ENCODE peak calls at places on chromosomes 2 and 18, in six cellular contexts. One of them, this sample, is unnamed.

GRCh38 chr2:18814387-18814786 is 225.0 kb upstream of the NT5C1B start:
- DNase-seq in progenitor cell of endocrine pancreas: no peak
- DNase-seq in neural crest cell: no peak
- DNase-seq in fibroblast of lung: peak
- DNase-seq in right lobe of liver: no peak
- DNase-seq in brain microvascular endothelial cell: peak
- DNase-seq in this sample: no peak

GRCh38 chr18:55351220-55351619 is 236.8 kb downstream of the TCF4 start:
- DNase-seq in progenitor cell of endocrine pancreas: no peak
- DNase-seq in neural crest cell: no peak
- DNase-seq in fibroblast of lung: no peak
- DNase-seq in right lobe of liver: no peak
- DNase-seq in brain microvascular endothelial cell: no peak
- DNase-seq in this sample: no peak

GRCh38 chr2:231902598-231902997 is 23.6 kb downstream of the NPPC start:
- DNase-seq in progenitor cell of endocrine pancreas: no peak
- DNase-seq in neural crest cell: no peak
- DNase-seq in fibroblast of lung: no peak
- DNase-seq in right lobe of liver: no peak
- DNase-seq in brain microvascular endothelial cell: no peak
- DNase-seq in this sample: no peak

GRCh38 chr2:121018136-121019057 is 266.6 kb downstream of the TFCP2L1 start:
- DNase-seq in progenitor cell of endocrine pancreas: no peak
- DNase-seq in neural crest cell: no peak
- DNase-seq in fibroblast of lung: peak
- DNase-seq in right lobe of liver: no peak
- DNase-seq in brain microvascular endothelial cell: peak
- DNase-seq in this sample: peak

GRCh38 chr2:100978582-100979051 is 23.5 kb upstream of the RPL31 start:
- DNase-seq in progenitor cell of endocrine pancreas: no peak
- DNase-seq in neural crest cell: no peak
- DNase-seq in fibroblast of lung: peak
- DNase-seq in right lobe of liver: no peak
- DNase-seq in brain microvascular endothelial cell: peak
- DNase-seq in this sample: no peak

GRCh38 chr2:38163006-38163405 is 87.1 kb upstream of the CYP1B1 start:
- DNase-seq in progenitor cell of endocrine pancreas: no peak
- DNase-seq in neural crest cell: no peak
- DNase-seq in fibroblast of lung: no peak
- DNase-seq in right lobe of liver: no peak
- DNase-seq in brain microvascular endothelial cell: no peak
- DNase-seq in this sample: no peak

GRCh38 chr2:52336951-52337350 is 1305.0 kb upstream of the NRXN1 start:
- DNase-seq in progenitor cell of endocrine pancreas: no peak
- DNase-seq in neural crest cell: no peak
- DNase-seq in fibroblast of lung: no peak
- DNase-seq in right lobe of liver: no peak
- DNase-seq in brain microvascular endothelial cell: no peak
- DNase-seq in this sample: no peak

GRCh38 chr18:79802298-79802697 is 4.6 kb downstream of the KCNG2 start:
- DNase-seq in progenitor cell of endocrine pancreas: no peak
- DNase-seq in neural crest cell: no peak
- DNase-seq in fibroblast of lung: no peak
- DNase-seq in right lobe of liver: no peak
- DNase-seq in brain microvascular endothelial cell: no peak
- DNase-seq in this sample: no peak

GRCh38 chr2:98507940-98508689 is 63.5 kb downstream of the INPP4A start:
- DNase-seq in progenitor cell of endocrine pancreas: no peak
- DNase-seq in neural crest cell: no peak
- DNase-seq in fibroblast of lung: peak
- DNase-seq in right lobe of liver: no peak
- DNase-seq in brain microvascular endothelial cell: no peak
- DNase-seq in this sample: no peak

GRCh38 chr2:88871336-88871735 is 179.9 kb downstream of the RPIA start:
- DNase-seq in progenitor cell of endocrine pancreas: no peak
- DNase-seq in neural crest cell: no peak
- DNase-seq in fibroblast of lung: no peak
- DNase-seq in right lobe of liver: no peak
- DNase-seq in brain microvascular endothelial cell: no peak
- DNase-seq in this sample: no peak

DNA sequence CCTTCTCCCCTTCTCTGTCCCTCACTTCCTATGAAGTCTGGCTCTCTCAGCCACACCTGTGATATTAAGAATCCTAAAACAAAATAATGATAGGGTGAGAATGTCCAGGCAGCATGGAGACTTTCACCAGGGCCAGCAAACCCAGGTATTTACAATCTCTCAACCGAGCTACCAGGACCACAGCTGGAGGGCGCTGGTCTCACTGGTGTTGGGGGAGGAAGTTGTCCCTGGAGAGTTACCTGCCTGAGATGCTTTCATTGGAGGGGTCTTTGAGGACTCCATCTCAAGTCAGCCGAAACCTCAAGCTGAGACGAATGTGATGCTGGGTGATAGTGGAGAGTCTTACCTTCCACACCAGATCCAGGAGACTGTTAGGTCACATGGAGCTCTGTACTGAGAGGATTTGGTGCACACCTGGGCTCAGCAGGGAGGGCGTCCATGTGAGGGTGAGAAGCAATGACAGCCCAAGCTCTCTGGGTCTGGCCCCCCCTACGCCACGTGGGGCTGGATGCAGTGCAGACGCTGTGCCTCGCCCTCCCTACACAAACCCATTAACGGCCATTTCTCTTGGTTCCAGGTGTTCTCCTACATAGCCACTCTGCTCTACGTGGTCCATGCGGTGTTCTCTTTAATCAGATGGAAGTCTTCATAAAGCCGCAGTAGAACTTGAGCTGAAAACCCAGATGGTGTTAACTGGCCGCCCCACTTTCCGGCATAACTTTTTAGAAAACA is 27.5 kb downstream of the MAL start:
- DNase-seq in progenitor cell of endocrine pancreas: no peak
- DNase-seq in neural crest cell: no peak
- DNase-seq in fibroblast of lung: no peak
- DNase-seq in right lobe of liver: no peak
- DNase-seq in brain microvascular endothelial cell: no peak
- DNase-seq in this sample: no peak
- TF ChIP-seq CTCF in progenitor cell of endocrine pancreas: no peak
- TF ChIP-seq CTCF in neural crest cell: no peak
- TF ChIP-seq CTCF in fibroblast of lung: no peak
- TF ChIP-seq CTCF in right lobe of liver: no peak
- TF ChIP-seq CTCF in brain microvascular endothelial cell: no peak
- TF ChIP-seq CTCF in this sample: no peak

DNA sequence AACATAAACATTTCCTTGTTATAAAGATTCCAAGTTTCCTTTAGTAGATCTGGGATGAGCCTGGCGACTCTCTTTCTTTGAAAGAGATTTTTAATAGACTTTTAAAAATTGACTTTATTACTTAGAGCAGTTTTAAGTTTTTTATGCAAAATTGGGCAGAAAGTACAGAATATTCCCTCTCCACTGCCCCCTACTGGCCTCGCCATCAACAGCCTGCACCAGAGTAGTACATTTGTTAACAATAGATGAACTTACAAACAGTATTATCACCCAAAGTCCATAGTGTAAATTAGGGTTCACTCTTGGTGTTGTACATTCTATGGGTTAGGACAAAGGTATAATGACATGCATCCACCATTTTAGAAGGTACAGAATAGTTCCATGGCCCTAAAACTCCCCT is 3.9 kb downstream of the MAP3K19 start:
- DNase-seq in progenitor cell of endocrine pancreas: no peak
- DNase-seq in neural crest cell: no peak
- DNase-seq in fibroblast of lung: no peak
- DNase-seq in right lobe of liver: no peak
- DNase-seq in brain microvascular endothelial cell: no peak
- DNase-seq in this sample: peak
- TF ChIP-seq CTCF in progenitor cell of endocrine pancreas: peak
- TF ChIP-seq CTCF in neural crest cell: peak
- TF ChIP-seq CTCF in fibroblast of lung: peak
- TF ChIP-seq CTCF in right lobe of liver: peak
- TF ChIP-seq CTCF in brain microvascular endothelial cell: peak
- TF ChIP-seq CTCF in this sample: peak

GRCh38 chr2:179302149-179302548 is 37.5 kb upstream of the SESTD1 start:
- DNase-seq in progenitor cell of endocrine pancreas: no peak
- DNase-seq in neural crest cell: no peak
- DNase-seq in fibroblast of lung: no peak
- DNase-seq in right lobe of liver: no peak
- DNase-seq in brain microvascular endothelial cell: no peak
- DNase-seq in this sample: no peak

GRCh38 chr2:179302764-179303561 is 38.3 kb upstream of the SESTD1 start:
- DNase-seq in progenitor cell of endocrine pancreas: no peak
- DNase-seq in neural crest cell: no peak
- DNase-seq in fibroblast of lung: peak
- DNase-seq in right lobe of liver: no peak
- DNase-seq in brain microvascular endothelial cell: no peak
- DNase-seq in this sample: no peak

GRCh38 chr2:179298666-179299065 is 34.0 kb upstream of the SESTD1 start:
- DNase-seq in progenitor cell of endocrine pancreas: no peak
- DNase-seq in neural crest cell: no peak
- DNase-seq in fibroblast of lung: no peak
- DNase-seq in right lobe of liver: no peak
- DNase-seq in brain microvascular endothelial cell: no peak
- DNase-seq in this sample: no peak

GRCh38 chr2:179297922-179298321 is 33.3 kb upstream of the SESTD1 start:
- DNase-seq in progenitor cell of endocrine pancreas: no peak
- DNase-seq in neural crest cell: no peak
- DNase-seq in fibroblast of lung: no peak
- DNase-seq in right lobe of liver: no peak
- DNase-seq in brain microvascular endothelial cell: no peak
- DNase-seq in this sample: no peak
- TF ChIP-seq CTCF in progenitor cell of endocrine pancreas: no peak
- TF ChIP-seq CTCF in neural crest cell: no peak
- TF ChIP-seq CTCF in fibroblast of lung: no peak
- TF ChIP-seq CTCF in right lobe of liver: no peak
- TF ChIP-seq CTCF in brain microvascular endothelial cell: no peak
- TF ChIP-seq CTCF in this sample: no peak

DNA sequence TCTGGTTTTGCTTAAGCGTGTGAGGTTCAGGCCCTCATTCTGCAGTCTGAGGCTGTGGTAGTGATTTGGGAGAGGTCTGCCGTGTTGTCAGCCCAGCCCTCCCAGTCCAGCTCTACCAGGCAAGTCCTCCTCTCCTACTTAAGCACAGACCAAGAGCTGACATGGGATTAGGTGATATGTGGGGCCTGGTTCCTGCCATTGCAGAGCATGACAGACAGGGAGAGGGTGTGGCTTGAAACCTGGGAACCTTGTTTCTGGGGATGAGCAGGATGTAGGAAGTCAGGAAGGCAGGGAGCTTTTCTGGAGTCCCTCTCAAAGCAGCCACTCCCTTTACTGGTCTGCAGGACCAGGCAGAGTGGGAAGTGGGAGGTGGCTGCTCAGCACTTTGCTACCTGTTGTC is 38.6 kb downstream of the PTPRM start:
- DNase-seq in progenitor cell of endocrine pancreas: no peak
- DNase-seq in neural crest cell: no peak
- DNase-seq in fibroblast of lung: no peak
- DNase-seq in right lobe of liver: no peak
- DNase-seq in brain microvascular endothelial cell: no peak
- DNase-seq in this sample: no peak
- TF ChIP-seq CTCF in progenitor cell of endocrine pancreas: no peak
- TF ChIP-seq CTCF in neural crest cell: no peak
- TF ChIP-seq CTCF in fibroblast of lung: no peak
- TF ChIP-seq CTCF in right lobe of liver: no peak
- TF ChIP-seq CTCF in brain microvascular endothelial cell: no peak
- TF ChIP-seq CTCF in this sample: no peak

DNA sequence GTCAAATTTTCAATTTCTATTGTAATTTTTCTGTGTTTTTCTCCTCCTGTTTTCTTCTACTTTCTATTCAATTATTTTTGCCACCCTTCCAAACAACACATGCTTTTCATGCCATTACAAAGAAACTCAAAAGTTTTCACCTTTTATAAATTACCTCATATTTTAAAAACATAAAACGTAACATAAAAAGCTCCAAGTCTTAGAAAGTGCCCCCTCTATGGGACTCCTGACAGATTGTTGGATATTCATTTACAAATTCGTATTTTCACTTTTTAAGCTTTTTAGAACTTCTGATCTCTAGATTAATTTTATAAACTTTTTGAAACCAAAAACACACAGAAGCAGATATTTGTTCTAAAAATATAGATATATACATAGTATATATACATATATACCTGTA is 1.6 kb downstream of the COL5A2 start:
- DNase-seq in progenitor cell of endocrine pancreas: no peak
- DNase-seq in neural crest cell: no peak
- DNase-seq in fibroblast of lung: peak
- DNase-seq in right lobe of liver: no peak
- DNase-seq in brain microvascular endothelial cell: no peak
- DNase-seq in this sample: no peak
- TF ChIP-seq CTCF in progenitor cell of endocrine pancreas: peak
- TF ChIP-seq CTCF in neural crest cell: peak
- TF ChIP-seq CTCF in fibroblast of lung: peak
- TF ChIP-seq CTCF in right lobe of liver: peak
- TF ChIP-seq CTCF in brain microvascular endothelial cell: peak
- TF ChIP-seq CTCF in this sample: peak

GRCh38 chr2:81324046-81324445 is 1019.5 kb upstream of the LRRTM1 start:
- DNase-seq in progenitor cell of endocrine pancreas: no peak
- DNase-seq in neural crest cell: no peak
- DNase-seq in fibroblast of lung: peak
- DNase-seq in right lobe of liver: no peak
- DNase-seq in brain microvascular endothelial cell: no peak
- DNase-seq in this sample: no peak
- TF ChIP-seq CTCF in progenitor cell of endocrine pancreas: peak
- TF ChIP-seq CTCF in neural crest cell: peak
- TF ChIP-seq CTCF in fibroblast of lung: no peak
- TF ChIP-seq CTCF in right lobe of liver: no peak
- TF ChIP-seq CTCF in brain microvascular endothelial cell: peak
- TF ChIP-seq CTCF in this sample: peak

GRCh38 chr2:70190413-70191243 is at the start of gene C2orf42:
- DNase-seq in progenitor cell of endocrine pancreas: peak
- DNase-seq in neural crest cell: peak
- DNase-seq in fibroblast of lung: peak
- DNase-seq in right lobe of liver: peak
- DNase-seq in brain microvascular endothelial cell: peak
- DNase-seq in this sample: peak
- TF ChIP-seq CTCF in progenitor cell of endocrine pancreas: peak
- TF ChIP-seq CTCF in neural crest cell: peak
- TF ChIP-seq CTCF in fibroblast of lung: no peak
- TF ChIP-seq CTCF in right lobe of liver: no peak
- TF ChIP-seq CTCF in brain microvascular endothelial cell: peak
- TF ChIP-seq CTCF in this sample: no peak

GRCh38 chr2:29714333-29714732 is 207.1 kb downstream of the ALK start:
- DNase-seq in progenitor cell of endocrine pancreas: no peak
- DNase-seq in neural crest cell: no peak
- DNase-seq in fibroblast of lung: no peak
- DNase-seq in right lobe of liver: no peak
- DNase-seq in brain microvascular endothelial cell: no peak
- DNase-seq in this sample: no peak
- TF ChIP-seq CTCF in progenitor cell of endocrine pancreas: no peak
- TF ChIP-seq CTCF in neural crest cell: no peak
- TF ChIP-seq CTCF in fibroblast of lung: no peak
- TF ChIP-seq CTCF in right lobe of liver: no peak
- TF ChIP-seq CTCF in brain microvascular endothelial cell: peak
- TF ChIP-seq CTCF in this sample: no peak